ENCODE peak calls at places on chromosome 7, in four cellular contexts. A is colonic mucosa, D is ovary, T is psoas muscle. Z is an unnamed sample. For H3K4me1 and H3K36me3, the result is how much of the 10 kb centered on the place peaks cover.

GRCh38 chr7:142303650-142304049 is 45.8 kb upstream of the PRSS58 start:
- DNase-seq in A (no peak), T (no peak), D (no peak), Z (no peak)

GRCh38 chr7:156456503-156457115 is 184.0 kb upstream of the RNF32 start:
- DNase-seq in D (no peak), T (no peak), A (peak), Z (no peak)

GRCh38 chr7:26574476-26574875 is 282.8 kb downstream of the SNX10 start:
- DNase-seq in A (no peak), T (no peak), D (no peak), Z (no peak)

GRCh38 chr7:32167256-32167655 is 97.0 kb upstream of the PDE1C start:
- DNase-seq in T (no peak), D (no peak), A (no peak), Z (no peak)

GRCh38 chr7:113071465-113071864 is 15.2 kb downstream of the GPR85 start:
- DNase-seq in A (no peak), T (no peak), D (no peak), Z (no peak)

GRCh38 chr7:110573862-110574528 is 516.9 kb upstream of the LRRN3 start:
- DNase-seq in T (no peak), D (no peak), A (no peak), Z (no peak)

GRCh38 chr7:66769833-66770512 is 29.4 kb downstream of the RABGEF1 start:
- DNase-seq in D (no peak), T (no peak), A (no peak), Z (no peak)

GRCh38 chr7:39217752-39218151 is 240.0 kb downstream of the POU6F2 start:
- DNase-seq in D (no peak), A (no peak), T (no peak), Z (peak)

GRCh38 chr7:51080622-51081269 is 235.9 kb downstream of the COBL start:
- DNase-seq in T (no peak), D (no peak), A (no peak), Z (peak)

GRCh38 chr7:129332354-129333056 is 101.7 kb upstream of the STRIP2 start:
- DNase-seq in D (no peak), A (no peak), T (no peak), Z (no peak)

GRCh38 chr7:48052748-48053147 is 17.4 kb downstream of the C7orf57 start:
- DNase-seq in A (no peak), D (no peak), T (no peak), Z (no peak)

GRCh38 chr7:4698707-4699275 is 16.7 kb downstream of the FOXK1 start:
- DNase-seq in A (no peak), D (no peak), T (no peak), Z (no peak)
- H3K4me1 ChIP-seq in A (under half), D (under half), T (under half), Z (under half)

GRCh38 chr7:130951976-130952313 is 217.9 kb upstream of the KLF14 start:
- DNase-seq in A (no peak), D (no peak), T (no peak), Z (no peak)
- H3K36me3 ChIP-seq in A (under half), D (under half), T (under half), Z (under half)

GRCh38 chr7:21480693-21481403 is 53.0 kb downstream of the SP4 start:
- DNase-seq in T (no peak), A (no peak), D (no peak), Z (peak)
- H3K4me1 ChIP-seq in T (under half), A (under half), D (under half), Z (under half)

DNA sequence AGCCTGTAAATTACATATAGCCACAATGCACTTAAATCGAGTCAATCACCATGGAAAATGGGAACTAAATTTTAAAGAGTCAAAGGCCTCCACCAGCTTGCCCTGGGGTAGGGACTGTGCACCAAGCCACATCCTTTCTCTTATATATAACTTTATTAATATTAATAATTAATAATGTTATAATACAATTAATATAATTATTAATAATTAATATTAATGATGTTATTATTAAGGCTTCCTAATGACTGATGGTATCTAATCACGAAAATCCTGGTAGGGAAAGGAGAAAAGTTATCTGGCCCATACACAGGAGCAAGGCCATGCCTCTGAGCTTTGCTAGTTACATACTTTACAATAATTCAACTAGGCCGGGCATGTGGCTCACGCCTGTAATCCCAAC is 67.2 kb upstream of the DGKI start:
- DNase-seq in D (no peak), A (no peak), T (no peak), Z (no peak)
- H3K36me3 ChIP-seq in D (under half), A (under half), T (under half), Z (under half)

DNA sequence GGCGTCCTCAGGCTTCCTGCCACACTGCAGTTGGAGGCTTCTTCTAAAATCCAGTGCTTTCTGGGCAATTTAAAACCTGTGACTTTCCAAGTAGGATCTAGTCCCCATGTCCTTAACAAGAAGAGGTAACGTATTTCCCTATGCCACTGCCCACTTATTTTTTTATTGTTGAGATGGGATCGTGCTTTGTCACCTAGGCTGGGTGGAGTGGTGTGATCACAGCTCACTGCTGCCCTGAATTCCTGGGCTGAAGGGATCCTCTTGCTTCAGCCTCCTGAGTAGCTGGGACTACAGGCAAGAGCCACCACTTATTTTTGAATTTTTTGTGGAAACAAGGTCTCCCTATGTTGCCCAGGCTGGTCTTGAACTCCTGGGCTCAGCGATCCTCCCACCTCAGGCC is 63.4 kb downstream of the DAGLB start:
- DNase-seq in T (no peak), A (no peak), D (no peak), Z (no peak)
- H3K4me1 ChIP-seq in T (half or more), A (under half), D (under half), Z (under half)

DNA sequence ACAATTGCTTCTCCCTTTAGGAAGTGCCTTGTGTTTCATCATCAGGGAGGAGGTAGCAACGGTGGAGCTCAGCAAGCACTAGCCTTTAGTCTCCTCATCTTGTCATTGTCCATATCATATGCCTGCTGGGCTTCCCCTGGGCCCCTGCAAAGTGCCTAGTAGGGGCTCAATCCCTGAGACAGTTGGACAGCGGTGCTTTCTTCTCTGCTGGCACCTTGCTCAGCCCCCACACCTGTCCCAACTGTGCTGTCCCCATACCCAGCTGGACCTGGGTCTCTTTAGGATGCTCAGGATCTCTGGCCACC is 5.5 kb downstream of the SMARCD3 start:
- DNase-seq in A (no peak), D (no peak), T (no peak), Z (no peak)
- H3K36me3 ChIP-seq in A (under half), D (under half), T (under half), Z (under half)

DNA sequence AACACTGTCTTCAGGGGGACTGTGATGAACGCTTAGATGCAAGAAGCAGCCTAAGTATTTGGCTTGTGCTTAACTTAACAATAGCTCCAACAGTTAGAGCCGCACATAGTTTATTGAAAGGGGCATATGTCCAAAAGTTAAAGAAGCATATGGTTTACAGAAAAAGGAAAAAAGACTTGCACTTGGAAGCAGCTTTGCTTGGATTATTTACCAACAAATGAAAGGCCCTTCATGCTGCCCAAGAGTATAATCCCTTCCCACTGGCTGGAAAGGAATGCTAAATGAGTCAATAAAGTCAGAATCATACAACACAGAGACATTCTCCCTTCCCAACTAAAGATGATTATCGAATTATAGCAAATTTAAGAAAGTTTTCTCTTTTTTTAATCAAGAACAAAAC is 77.9 kb downstream of the GLI3 start:
- DNase-seq in A (no peak), T (no peak), D (no peak), Z (peak)
- H3K4me1 ChIP-seq in A (under half), T (under half), D (under half), Z (under half)

GRCh38 chr7:107975394-107976013 is 27.5 kb downstream of the LAMB1 start:
- DNase-seq in D (no peak), A (no peak), T (no peak), Z (no peak)
- H3K36me3 ChIP-seq in D (under half), A (under half), T (under half), Z (under half)

GRCh38 chr7:42069625-42070024 is 167.4 kb downstream of the GLI3 start:
- DNase-seq in D (no peak), A (no peak), T (no peak), Z (no peak)
- H3K4me1 ChIP-seq in D (under half), A (under half), T (under half), Z (half or more)